ENCODE peak calls at places on chromosomes 11 and 22, in six cellular contexts. N is K562; I is thoracic aorta; G is CD4-positive, alpha-beta memory T cell; T is mesenchymal stem cell; W is tibial nerve. E is an unnamed sample. For H3K4me1 and H3K36me3, the result is how much of the 10 kb centered on the place peaks cover.

GRCh38 chr11:11075515-11076171 is 217.8 kb upstream of the ZBED5 start:
- DNase-seq in N (no peak), I (no peak), G (no peak), T (peak), W (no peak), E (no peak)

GRCh38 chr11:45921561-45922424 is 663 bp upstream of the LARGE2 start:
- DNase-seq in N (peak), I (no peak), G (no peak), T (no peak), W (no peak), E (peak)

GRCh38 chr11:64500176-64501013 is 90.6 kb upstream of the SLC22A12 start:
- DNase-seq in N (peak), I (no peak), G (no peak), T (no peak), W (no peak), E (no peak)

GRCh38 chr11:130037058-130037457 is 32.6 kb upstream of the APLP2 start:
- DNase-seq in N (peak), I (no peak), G (no peak), T (peak), W (no peak), E (no peak)

GRCh38 chr11:62501432-62501891 is 45.1 kb downstream of the AHNAK start:
- DNase-seq in N (peak), I (no peak), G (no peak), T (no peak), W (no peak), E (no peak)

GRCh38 chr11:114301088-114301487 is 4.9 kb downstream of the NNMT start:
- DNase-seq in N (no peak), I (no peak), G (no peak), T (no peak), W (no peak), E (no peak)

GRCh38 chr22:41899110-41899509 is 15.8 kb downstream of the SHISA8 start:
- DNase-seq in N (no peak), I (no peak), G (no peak), T (no peak), W (no peak), E (no peak)

GRCh38 chr11:61378713-61379313 is 13.6 kb upstream of the TMEM216 start:
- DNase-seq in N (no peak), I (no peak), G (no peak), T (peak), W (peak), E (no peak)

GRCh38 chr11:96045622-96046456 is 121.9 kb upstream of the MTMR2 start:
- DNase-seq in N (no peak), I (peak), G (no peak), T (peak), W (peak), E (no peak)

GRCh38 chr11:27976262-27976661 is 131.7 kb downstream of the KIF18A start:
- DNase-seq in N (no peak), I (no peak), G (no peak), T (no peak), W (no peak), E (no peak)

GRCh38 chr11:65425971-65426838 is 3.6 kb downstream of the NEAT1 start:
- DNase-seq in N (peak), I (no peak), G (peak), T (peak), W (peak), E (peak)

GRCh38 chr11:3865388-3866193 is 10.1 kb downstream of the STIM1 start:
- DNase-seq in N (peak), I (no peak), G (no peak), T (peak), W (no peak), E (peak)

GRCh38 chr11:121389651-121390050 is 62.5 kb upstream of the SORL1 start:
- DNase-seq in N (no peak), I (no peak), G (no peak), T (no peak), W (no peak), E (no peak)

GRCh38 chr11:5923789-5924188 is 18.3 kb upstream of the OR56A3 start:
- DNase-seq in N (no peak), I (no peak), G (no peak), T (no peak), W (no peak), E (no peak)

GRCh38 chr11:132226522-132226921 is 856.1 kb downstream of the NTM start:
- DNase-seq in N (no peak), I (no peak), G (no peak), T (no peak), W (no peak), E (no peak)

GRCh38 chr11:92838655-92839334 is 130.7 kb upstream of the MTNR1B start:
- DNase-seq in N (no peak), I (no peak), G (no peak), T (no peak), W (no peak), E (no peak)

GRCh38 chr11:78195917-78196545 is 7.3 kb downstream of the USP35 start:
- DNase-seq in N (no peak), I (no peak), G (no peak), T (no peak), W (no peak), E (no peak)

GRCh38 chr11:72751293-72752087 is 718 bp downstream of the ARAP1 start:
- DNase-seq in N (peak), I (no peak), G (no peak), T (no peak), W (no peak), E (peak)

GRCh38 chr11:111081021-111081511 is 164.5 kb upstream of the POU2AF2 start:
- DNase-seq in N (no peak), I (no peak), G (no peak), T (no peak), W (no peak), E (no peak)

GRCh38 chr11:61336171-61336935 is 3.3 kb downstream of the TKFC start:
- DNase-seq in N (peak), I (no peak), G (peak), T (peak), W (peak), E (peak)

GRCh38 chr22:29073618-29074275 is 912 bp downstream of the KREMEN1 start:
- DNase-seq in N (no peak), I (no peak), G (no peak), T (peak), W (peak), E (no peak)

GRCh38 chr11:87466228-87466627 is 428.5 kb downstream of the TMEM135 start:
- DNase-seq in N (no peak), I (no peak), G (no peak), T (peak), W (peak), E (no peak)

GRCh38 chr11:1876361-1877063 is 15.2 kb downstream of the PRR33 start:
- DNase-seq in N (peak), I (no peak), G (no peak), T (peak), W (no peak), E (peak)

GRCh38 chr11:35143509-35144102 is 4.6 kb downstream of the CD44 start:
- DNase-seq in N (no peak), I (no peak), G (no peak), T (peak), W (no peak), E (no peak)

GRCh38 chr11:10044618-10045017 is 249.4 kb downstream of the SBF2 start:
- DNase-seq in N (no peak), I (no peak), G (no peak), T (no peak), W (no peak), E (peak)

GRCh38 chr22:33576205-33576604 is 344.1 kb downstream of the LARGE1 start:
- DNase-seq in N (no peak), I (no peak), G (no peak), T (no peak), W (no peak), E (peak)

GRCh38 chr22:12613199-12613598 is 2914.8 kb upstream of the OR11H1 start:
- DNase-seq in N (no peak), I (no peak), G (no peak), T (no peak), W (no peak), E (no peak)
- H3K4me1 ChIP-seq in N (under half), I (under half), G (under half), T (under half), W (under half), E (under half)

DNA sequence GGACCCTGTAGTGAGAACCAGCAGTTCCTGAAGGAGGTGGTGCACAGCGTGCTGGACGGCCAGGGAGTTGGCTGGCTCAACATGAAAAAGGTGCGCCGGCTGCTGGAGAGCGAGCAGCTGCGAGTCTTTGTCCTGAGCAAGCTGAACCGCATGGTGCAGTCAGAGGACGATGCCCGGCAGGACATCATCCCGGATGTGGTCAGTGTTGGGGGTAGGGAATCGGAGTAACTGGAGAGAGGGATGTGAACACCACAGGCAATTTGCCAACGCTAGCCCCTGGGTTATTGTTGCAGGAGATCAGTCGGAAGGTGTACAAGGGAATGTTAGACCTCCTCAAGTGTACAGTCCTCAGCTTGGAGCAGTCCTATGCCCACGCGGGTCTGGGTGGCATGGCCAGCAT is 19.9 kb downstream of the MADD start:
- DNase-seq in N (no peak), I (no peak), G (no peak), T (no peak), W (no peak), E (no peak)
- H3K36me3 ChIP-seq in N (half or more), I (half or more), G (half or more), T (half or more), W (under half), E (half or more)

GRCh38 chr11:83021780-83022125 is 49.9 kb downstream of the RAB30 start:
- DNase-seq in N (no peak), I (no peak), G (no peak), T (no peak), W (no peak), E (no peak)

GRCh38 chr11:83026229-83026628 is 45.5 kb downstream of the RAB30 start:
- DNase-seq in N (no peak), I (no peak), G (no peak), T (no peak), W (no peak), E (no peak)

GRCh38 chr11:83025267-83025704 is 46.4 kb downstream of the RAB30 start:
- DNase-seq in N (no peak), I (no peak), G (no peak), T (peak), W (no peak), E (no peak)

GRCh38 chr11:83023410-83023809 is 48.3 kb downstream of the RAB30 start:
- DNase-seq in N (no peak), I (no peak), G (no peak), T (no peak), W (no peak), E (peak)

DNA sequence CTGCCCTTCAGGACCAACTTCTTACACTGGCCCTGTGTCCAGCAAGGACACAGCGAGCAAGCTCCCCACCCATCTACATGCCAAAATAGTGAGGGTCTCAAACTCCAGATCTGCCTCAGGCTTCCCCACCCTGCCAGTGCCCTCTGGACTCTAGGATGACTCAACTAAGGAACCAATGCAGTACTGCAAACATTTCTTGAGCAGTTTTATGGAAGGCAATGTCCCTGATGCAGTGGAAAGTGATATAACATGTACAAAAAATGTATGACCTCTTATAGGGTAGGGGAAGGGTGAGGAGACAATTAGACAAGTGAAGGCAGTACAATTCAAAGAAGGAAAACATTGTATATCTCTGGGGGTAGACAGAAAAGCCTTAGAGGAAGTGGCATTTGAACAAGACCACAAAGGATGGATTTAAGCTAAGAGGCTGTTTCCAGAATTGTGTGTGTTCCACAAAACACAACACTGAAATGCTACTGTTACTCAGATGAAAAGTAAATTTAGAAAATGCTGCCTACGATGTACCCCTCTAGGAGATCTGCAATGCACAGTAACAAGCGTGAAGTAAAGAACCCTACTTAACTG is 47.3 kb downstream of the RAB30 start:
- DNase-seq in N (no peak), I (no peak), G (no peak), T (no peak), W (no peak), E (no peak)
- H3K4me1 ChIP-seq in N (under half), I (under half), G (under half), T (under half), W (under half), E (half or more)

DNA sequence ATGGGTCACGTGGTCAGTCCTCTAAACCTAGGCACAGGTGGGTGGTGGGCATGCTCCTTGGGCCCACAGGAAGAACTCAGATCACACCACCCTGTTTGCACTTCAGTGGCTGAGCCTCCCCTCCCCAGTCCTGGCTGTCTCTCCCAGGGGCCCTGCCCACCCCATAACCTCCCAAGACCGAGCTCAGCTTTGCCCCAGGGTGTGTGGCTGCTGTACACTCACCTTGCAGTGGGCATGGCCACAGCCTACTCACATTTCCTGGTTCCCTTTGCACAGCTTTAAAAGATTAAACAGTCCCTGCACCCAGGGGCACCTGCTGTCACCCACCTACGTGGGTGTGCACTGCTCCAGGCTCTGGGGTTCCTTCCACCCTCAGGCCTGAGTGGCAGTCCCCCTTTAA is 13.8 kb downstream of the TRIOBP start:
- DNase-seq in N (no peak), I (no peak), G (no peak), T (no peak), W (no peak), E (no peak)
- H3K36me3 ChIP-seq in N (under half), I (under half), G (under half), T (under half), W (under half), E (under half)

DNA sequence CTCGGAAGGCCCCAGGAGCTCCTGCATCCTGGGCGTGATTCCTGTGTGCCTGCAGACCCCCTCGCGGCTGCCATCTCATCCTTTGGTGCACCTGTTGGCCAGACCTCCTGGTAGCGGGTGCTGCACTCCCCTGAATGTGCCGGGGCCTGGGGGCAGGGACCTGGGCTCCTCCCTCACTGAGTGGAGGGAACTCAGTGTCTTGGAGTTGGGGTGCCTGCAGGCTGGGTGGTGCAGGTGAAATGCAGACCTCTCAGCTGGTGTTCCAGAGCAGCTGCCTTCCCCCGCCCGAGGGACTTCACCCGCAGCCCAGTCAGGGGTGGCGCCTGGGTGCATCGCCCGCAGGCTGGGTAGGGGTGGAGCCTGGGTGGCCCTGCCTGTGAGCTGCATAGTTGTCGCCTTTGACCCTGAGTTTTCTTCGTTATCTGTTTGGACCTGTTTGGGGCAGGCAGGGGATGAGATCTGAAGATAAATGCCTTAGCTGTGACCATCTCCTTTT is 31.4 kb downstream of the LRP5 start:
- DNase-seq in N (peak), I (no peak), G (no peak), T (no peak), W (no peak), E (no peak)
- H3K4me1 ChIP-seq in N (under half), I (under half), G (under half), T (under half), W (under half), E (under half)

DNA sequence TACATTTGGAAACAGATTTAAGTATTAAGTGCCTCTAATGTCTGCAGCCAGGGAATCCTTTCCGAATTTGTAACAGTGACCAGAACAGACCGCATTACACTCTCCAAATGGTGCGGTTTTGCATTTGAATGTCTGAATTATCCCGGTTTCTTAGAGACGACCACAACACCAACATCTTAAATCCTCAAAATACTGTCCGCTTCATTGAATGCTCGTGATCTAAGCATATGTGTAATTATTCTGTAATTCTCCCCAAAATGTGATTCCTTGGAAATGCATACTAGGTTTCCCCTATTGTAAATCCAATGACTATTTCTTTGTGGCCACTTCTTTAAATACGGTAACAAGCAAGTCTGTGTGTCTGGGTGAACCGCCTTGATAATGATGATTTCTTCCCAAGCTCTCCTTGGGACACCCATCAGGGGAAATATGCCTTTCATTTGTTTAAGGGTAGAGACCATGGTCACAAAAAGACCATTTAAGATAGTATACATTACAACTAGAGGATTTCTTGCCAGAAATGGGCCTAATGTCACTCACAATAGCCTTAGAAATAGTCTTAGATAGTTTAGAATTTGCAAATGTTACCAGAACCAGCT is 87.4 kb upstream of the DBX1 start:
- DNase-seq in N (no peak), I (no peak), G (no peak), T (no peak), W (no peak), E (no peak)
- H3K36me3 ChIP-seq in N (under half), I (under half), G (under half), T (under half), W (under half), E (under half)

GRCh38 chr22:22218302-22218701 is 26.3 kb upstream of the VPREB1 start:
- DNase-seq in N (no peak), I (no peak), G (no peak), T (no peak), W (no peak), E (no peak)
- H3K4me1 ChIP-seq in N (under half), I (under half), G (under half), T (under half), W (under half), E (under half)

GRCh38 chr22:45846952-45847351 is 130.0 kb downstream of the WNT7B start:
- DNase-seq in N (no peak), I (no peak), G (no peak), T (peak), W (no peak), E (no peak)
- H3K36me3 ChIP-seq in N (under half), I (under half), G (under half), T (under half), W (under half), E (half or more)